ENCODE peak calls at places on chromosomes 11 and 22, in six cellular contexts. D is H1, I is HCT116, M is K562, Y is SK-N-SH, B is GM12878. R is an unnamed sample.

GRCh38 chr11:44940424-44940823 is 10.3 kb downstream of the TP53I11 start:
- DNase-seq in D (no peak), I (no peak), M (no peak), Y (no peak), B (no peak), R (no peak)

GRCh38 chr11:121337078-121337477 is 44.5 kb downstream of the SC5D start:
- DNase-seq in D (no peak), I (no peak), M (no peak), Y (no peak), B (no peak), R (no peak)

GRCh38 chr11:89625171-89625570 is 84.9 kb upstream of the TRIM77 start:
- DNase-seq in D (no peak), I (no peak), M (peak; percentile 1), Y (no peak), B (no peak), R (peak; percentile 59)

GRCh38 chr11:72012897-72013721 is 14.4 kb downstream of the IL18BP start:
- DNase-seq in D (no peak), I (no peak), M (no peak), Y (no peak), B (no peak), R (no peak)

GRCh38 chr22:46433318-46433717 is 97.8 kb downstream of the TRMU start:
- DNase-seq in D (no peak), I (no peak), M (no peak), Y (no peak), B (no peak), R (no peak)

GRCh38 chr11:118436639-118437045 is 350 bp downstream of the KMT2A start:
- DNase-seq in D (no peak), I (no peak), M (no peak), Y (no peak), B (no peak), R (no peak)

GRCh38 chr11:3106736-3107524 is 49.7 kb upstream of the CARS1 start:
- DNase-seq in D (no peak), I (no peak), M (no peak), Y (peak; percentile 23), B (no peak), R (no peak)

GRCh38 chr22:39913886-39914285 is 13.0 kb downstream of the GRAP2 start:
- DNase-seq in D (no peak), I (no peak), M (no peak), Y (peak; percentile 21), B (no peak), R (no peak)

GRCh38 chr11:46557684-46558151 is 36.1 kb downstream of the AMBRA1 start:
- DNase-seq in D (no peak), I (peak; percentile 29), M (peak; percentile 34), Y (no peak), B (no peak), R (no peak)

GRCh38 chr11:133118563-133119303 is 413.6 kb downstream of the OPCML start:
- DNase-seq in D (no peak), I (no peak), M (no peak), Y (no peak), B (no peak), R (no peak)

GRCh38 chr11:95084509-95084908 is 5.1 kb upstream of the ENDOD1 start:
- DNase-seq in D (no peak), I (no peak), M (no peak), Y (no peak), B (no peak), R (no peak)

GRCh38 chr11:74009675-74010305 is 905 bp upstream of the UCP3 start:
- DNase-seq in D (no peak), I (no peak), M (peak; percentile 33), Y (no peak), B (no peak), R (no peak)

GRCh38 chr11:35144103-35144741 is 5.3 kb downstream of the CD44 start:
- DNase-seq in D (no peak), I (no peak), M (no peak), Y (no peak), B (peak; percentile 85), R (peak; percentile 56)

GRCh38 chr11:2384723-2385041 is 7.6 kb downstream of the CD81 start:
- DNase-seq in D (no peak), I (no peak), M (no peak), Y (no peak), B (no peak), R (no peak)

GRCh38 chr11:78961186-78961782 is 386.6 kb upstream of the NARS2 start:
- DNase-seq in D (peak; percentile 57), I (peak; percentile 15), M (peak; percentile 24), Y (peak; percentile 66), B (no peak), R (peak; percentile 82)

GRCh38 chr22:49525776-49526535 is 301.7 kb downstream of the BRD1 start:
- DNase-seq in D (no peak), I (no peak), M (no peak), Y (no peak), B (no peak), R (no peak)

GRCh38 chr11:2512431-2513407 is 67.9 kb downstream of the KCNQ1 start:
- DNase-seq in D (no peak), I (no peak), M (peak; percentile 10), Y (peak; percentile 17), B (no peak), R (no peak)

GRCh38 chr11:28697920-28698827 is 590.0 kb downstream of the METTL15 start:
- DNase-seq in D (peak; percentile 60), I (peak; percentile 46), M (peak; percentile 40), Y (peak; percentile 56), B (no peak), R (peak; percentile 14)

GRCh38 chr22:48905206-48905975 is 922.3 kb downstream of the BRD1 start:
- DNase-seq in D (no peak), I (no peak), M (no peak), Y (no peak), B (no peak), R (no peak)

GRCh38 chr11:125433454-125434121 is 62.5 kb downstream of the FEZ1 start:
- DNase-seq in D (no peak), I (peak; percentile 62), M (peak; percentile 79), Y (peak; percentile 69), B (no peak), R (peak; percentile 84)
- TF ChIP-seq JUND in D (peak; percentile 9), I (no peak), M (no peak), Y (no peak), B (no peak), R (no peak)

GRCh38 chr11:60064115-60064514 is 7.7 kb downstream of the MS4A3 start:
- DNase-seq in D (no peak), I (no peak), M (no peak), Y (no peak), B (no peak), R (no peak)
- TF ChIP-seq JUND in D (no peak), I (no peak), M (no peak), Y (no peak), B (no peak), R (no peak)

DNA sequence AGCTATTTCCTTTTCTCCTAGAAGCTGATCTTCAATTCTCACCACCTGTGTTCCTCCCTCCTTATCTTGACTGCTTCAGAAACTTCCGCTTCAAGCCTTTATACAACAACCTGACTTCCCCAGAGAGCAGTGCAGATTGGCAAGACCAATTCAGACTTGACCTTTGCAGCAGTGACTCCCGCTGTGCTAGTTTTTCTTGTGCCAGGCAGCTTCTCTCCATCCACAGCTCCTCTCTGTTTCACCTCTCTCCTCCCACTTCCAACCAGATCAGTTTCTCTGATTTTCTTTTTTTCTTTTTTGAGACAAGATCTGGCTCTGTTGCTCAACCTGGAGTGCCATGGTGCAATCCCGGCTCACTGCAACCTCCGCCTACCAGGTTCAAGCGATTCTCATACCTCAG is 74.3 kb downstream of the GRAMD1B start:
- DNase-seq in D (no peak), I (no peak), M (no peak), Y (no peak), B (no peak), R (no peak)
- TF ChIP-seq JUND in D (no peak), I (no peak), M (no peak), Y (no peak), B (no peak), R (no peak)

DNA sequence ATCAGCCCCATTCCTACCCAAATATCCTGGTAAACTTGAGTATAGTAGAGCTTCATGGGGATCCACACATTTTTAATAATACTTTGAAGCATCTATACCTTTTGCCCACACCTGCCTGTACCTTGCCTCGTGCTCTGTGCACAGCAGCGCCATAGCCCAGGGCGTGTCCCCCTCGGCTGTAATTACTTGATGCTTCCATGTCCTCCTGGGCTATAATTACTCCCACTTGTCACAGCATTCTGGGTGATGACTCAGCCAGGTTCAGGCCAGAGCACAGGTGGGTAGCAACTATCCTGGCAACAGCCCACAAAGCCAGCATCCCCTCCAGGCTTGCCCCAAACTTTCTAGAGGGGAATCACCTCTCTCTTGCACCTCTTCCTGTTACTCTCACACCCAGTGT is 23.7 kb upstream of the SLC36A4 start:
- DNase-seq in D (no peak), I (no peak), M (no peak), Y (no peak), B (no peak), R (no peak)
- TF ChIP-seq JUND in D (no peak), I (no peak), M (no peak), Y (no peak), B (no peak), R (no peak)

GRCh38 chr11:92837595-92837994 is 131.9 kb upstream of the MTNR1B start:
- DNase-seq in D (no peak), I (no peak), M (no peak), Y (no peak), B (no peak), R (peak; percentile 24)
- TF ChIP-seq JUND in D (no peak), I (no peak), M (no peak), Y (no peak), B (no peak), R (no peak)

GRCh38 chr11:119448380-119448779 is 25.4 kb upstream of the THY1 start:
- DNase-seq in D (no peak), I (no peak), M (no peak), Y (no peak), B (no peak), R (no peak)

GRCh38 chr11:119447664-119448242 is 24.8 kb upstream of the THY1 start:
- DNase-seq in D (no peak), I (no peak), M (no peak), Y (no peak), B (no peak), R (no peak)

GRCh38 chr11:119449498-119449897 is 26.5 kb upstream of the THY1 start:
- DNase-seq in D (no peak), I (no peak), M (no peak), Y (no peak), B (no peak), R (no peak)

GRCh38 chr11:119453881-119454280 is 30.9 kb upstream of the THY1 start:
- DNase-seq in D (no peak), I (no peak), M (no peak), Y (no peak), B (no peak), R (no peak)

GRCh38 chr11:119450590-119450989 is 27.6 kb upstream of the THY1 start:
- DNase-seq in D (no peak), I (no peak), M (no peak), Y (no peak), B (no peak), R (no peak)
- TF ChIP-seq JUND in D (no peak), I (no peak), M (no peak), Y (no peak), B (no peak), R (no peak)

DNA sequence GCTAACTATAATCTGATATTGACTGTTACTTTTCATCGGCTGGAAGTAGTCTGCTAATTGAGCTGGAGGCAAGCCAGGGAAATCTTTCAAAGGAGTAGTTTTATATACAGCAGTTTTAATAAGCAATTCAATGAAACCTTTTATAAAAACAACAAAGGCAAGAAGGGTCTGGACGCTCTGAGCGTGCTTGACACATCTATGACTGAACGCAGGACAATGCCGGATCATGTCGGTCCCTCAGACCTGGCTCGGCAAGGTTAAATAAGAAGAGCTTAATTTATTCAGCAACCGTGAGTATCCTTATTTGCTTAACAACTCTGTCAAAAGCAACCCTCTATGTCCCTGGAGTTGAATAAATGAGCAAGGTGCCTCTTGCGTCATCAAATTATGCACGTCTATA is 121.3 kb downstream of the NCAM1 start:
- DNase-seq in D (no peak), I (no peak), M (no peak), Y (no peak), B (no peak), R (no peak)
- TF ChIP-seq JUND in D (no peak), I (no peak), M (no peak), Y (no peak), B (no peak), R (no peak)